ENCODE peak calls at places on chromosomes 13 and 19, in six cellular contexts. One of them, this sample, is unnamed.

GRCh38 chr13:28754698-28755545 is 36.2 kb upstream of the SLC46A3 start:
- DNase-seq in coronary artery: no peak
- DNase-seq in mammary epithelial cell: no peak
- DNase-seq in AG04449: no peak
- DNase-seq in breast epithelium: no peak
- DNase-seq in tibial artery: no peak
- DNase-seq in this sample: no peak

GRCh38 chr13:74710006-74710405 is 575.8 kb upstream of the KLF12 start:
- DNase-seq in coronary artery: no peak
- DNase-seq in mammary epithelial cell: peak
- DNase-seq in AG04449: no peak
- DNase-seq in breast epithelium: no peak
- DNase-seq in tibial artery: no peak
- DNase-seq in this sample: no peak

GRCh38 chr13:110284809-110285519 is 22.0 kb downstream of the COL4A1 start:
- DNase-seq in coronary artery: peak
- DNase-seq in mammary epithelial cell: no peak
- DNase-seq in AG04449: no peak
- DNase-seq in breast epithelium: no peak
- DNase-seq in tibial artery: no peak
- DNase-seq in this sample: no peak

GRCh38 chr19:50155520-50156109 is 7.5 kb downstream of the IZUMO2 start:
- DNase-seq in coronary artery: no peak
- DNase-seq in mammary epithelial cell: no peak
- DNase-seq in AG04449: no peak
- DNase-seq in breast epithelium: no peak
- DNase-seq in tibial artery: no peak
- DNase-seq in this sample: no peak

GRCh38 chr13:100323937-100324336 is 235.0 kb downstream of the PCCA start:
- DNase-seq in coronary artery: no peak
- DNase-seq in mammary epithelial cell: no peak
- DNase-seq in AG04449: no peak
- DNase-seq in breast epithelium: no peak
- DNase-seq in tibial artery: no peak
- DNase-seq in this sample: no peak

GRCh38 chr13:42876810-42877550 is 95.6 kb downstream of the FAM216B start:
- DNase-seq in coronary artery: no peak
- DNase-seq in mammary epithelial cell: peak
- DNase-seq in AG04449: no peak
- DNase-seq in breast epithelium: no peak
- DNase-seq in tibial artery: no peak
- DNase-seq in this sample: no peak

GRCh38 chr19:3142292-3142670 is 6.4 kb downstream of the GNA15 start:
- DNase-seq in coronary artery: no peak
- DNase-seq in mammary epithelial cell: peak
- DNase-seq in AG04449: no peak
- DNase-seq in breast epithelium: no peak
- DNase-seq in tibial artery: no peak
- DNase-seq in this sample: no peak

GRCh38 chr13:21116141-21116540 is 54.8 kb upstream of the LATS2 start:
- DNase-seq in coronary artery: no peak
- DNase-seq in mammary epithelial cell: no peak
- DNase-seq in AG04449: no peak
- DNase-seq in breast epithelium: no peak
- DNase-seq in tibial artery: no peak
- DNase-seq in this sample: no peak

GRCh38 chr19:10979950-10980349 is 19.1 kb downstream of the SMARCA4 start:
- DNase-seq in coronary artery: no peak
- DNase-seq in mammary epithelial cell: no peak
- DNase-seq in AG04449: no peak
- DNase-seq in breast epithelium: no peak
- DNase-seq in tibial artery: no peak
- DNase-seq in this sample: no peak
- TF ChIP-seq CTCF in coronary artery: no peak
- TF ChIP-seq CTCF in mammary epithelial cell: no peak
- TF ChIP-seq CTCF in AG04449: no peak
- TF ChIP-seq CTCF in breast epithelium: no peak
- TF ChIP-seq CTCF in tibial artery: peak
- TF ChIP-seq CTCF in this sample: no peak

GRCh38 chr13:67071918-67072598 is 158.1 kb downstream of the PCDH9 start:
- DNase-seq in coronary artery: no peak
- DNase-seq in mammary epithelial cell: no peak
- DNase-seq in AG04449: no peak
- DNase-seq in breast epithelium: no peak
- DNase-seq in tibial artery: no peak
- DNase-seq in this sample: no peak

GRCh38 chr13:67078062-67078461 is 152.1 kb downstream of the PCDH9 start:
- DNase-seq in coronary artery: no peak
- DNase-seq in mammary epithelial cell: no peak
- DNase-seq in AG04449: no peak
- DNase-seq in breast epithelium: no peak
- DNase-seq in tibial artery: no peak
- DNase-seq in this sample: no peak

GRCh38 chr13:67076378-67076777 is 153.8 kb downstream of the PCDH9 start:
- DNase-seq in coronary artery: no peak
- DNase-seq in mammary epithelial cell: no peak
- DNase-seq in AG04449: no peak
- DNase-seq in breast epithelium: no peak
- DNase-seq in tibial artery: no peak
- DNase-seq in this sample: no peak

GRCh38 chr13:67077132-67077531 is 153.0 kb downstream of the PCDH9 start:
- DNase-seq in coronary artery: no peak
- DNase-seq in mammary epithelial cell: no peak
- DNase-seq in AG04449: no peak
- DNase-seq in breast epithelium: no peak
- DNase-seq in tibial artery: no peak
- DNase-seq in this sample: no peak

DNA sequence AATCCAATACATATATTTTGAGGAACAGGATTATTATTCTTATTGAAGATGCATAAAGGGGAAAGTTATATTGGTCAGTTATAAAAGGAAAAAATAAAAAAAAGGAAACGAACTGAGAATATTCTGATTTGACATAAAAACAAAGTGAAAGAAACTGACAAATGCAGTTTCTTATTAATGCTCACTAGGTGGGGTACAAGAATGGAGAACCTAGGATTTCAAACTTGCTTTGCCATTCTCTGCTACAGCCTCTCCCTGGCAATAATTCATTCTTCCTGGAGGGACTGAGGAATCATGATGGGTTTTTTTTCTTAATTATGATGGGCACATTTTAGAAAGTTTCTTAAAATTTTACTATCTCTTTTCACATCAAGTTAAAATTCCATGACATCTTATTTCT is 154.9 kb downstream of the PCDH9 start:
- DNase-seq in coronary artery: no peak
- DNase-seq in mammary epithelial cell: peak
- DNase-seq in AG04449: no peak
- DNase-seq in breast epithelium: no peak
- DNase-seq in tibial artery: no peak
- DNase-seq in this sample: no peak
- TF ChIP-seq CTCF in coronary artery: no peak
- TF ChIP-seq CTCF in mammary epithelial cell: peak
- TF ChIP-seq CTCF in AG04449: no peak
- TF ChIP-seq CTCF in breast epithelium: no peak
- TF ChIP-seq CTCF in tibial artery: no peak
- TF ChIP-seq CTCF in this sample: no peak

GRCh38 chr13:27161423-27161822 is 10.2 kb downstream of the USP12 start:
- DNase-seq in coronary artery: no peak
- DNase-seq in mammary epithelial cell: no peak
- DNase-seq in AG04449: no peak
- DNase-seq in breast epithelium: no peak
- DNase-seq in tibial artery: no peak
- DNase-seq in this sample: no peak
- TF ChIP-seq CTCF in coronary artery: no peak
- TF ChIP-seq CTCF in mammary epithelial cell: no peak
- TF ChIP-seq CTCF in AG04449: no peak
- TF ChIP-seq CTCF in breast epithelium: no peak
- TF ChIP-seq CTCF in tibial artery: no peak
- TF ChIP-seq CTCF in this sample: no peak

DNA sequence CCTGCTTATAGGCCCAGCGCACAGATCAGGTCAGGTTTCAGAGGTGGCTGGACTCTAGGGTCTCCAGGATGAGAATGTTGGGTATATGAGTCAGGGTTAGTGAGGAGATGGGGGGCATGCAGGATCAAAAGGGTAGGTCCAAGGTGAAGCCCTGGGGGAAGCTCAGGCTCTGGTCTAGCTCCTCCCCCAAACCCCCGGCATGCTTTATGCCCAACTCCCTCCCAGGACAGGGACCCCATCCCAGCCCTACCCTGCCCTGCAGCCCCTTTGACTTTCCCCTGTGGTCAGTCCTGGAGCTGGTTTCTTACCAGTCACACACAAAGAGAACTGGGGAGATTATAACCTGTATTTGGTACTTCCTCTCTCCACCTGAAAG is 9.8 kb upstream of the CEACAM18 start:
- DNase-seq in coronary artery: no peak
- DNase-seq in mammary epithelial cell: no peak
- DNase-seq in AG04449: no peak
- DNase-seq in breast epithelium: no peak
- DNase-seq in tibial artery: no peak
- DNase-seq in this sample: no peak
- TF ChIP-seq CTCF in coronary artery: no peak
- TF ChIP-seq CTCF in mammary epithelial cell: no peak
- TF ChIP-seq CTCF in AG04449: no peak
- TF ChIP-seq CTCF in breast epithelium: no peak
- TF ChIP-seq CTCF in tibial artery: no peak
- TF ChIP-seq CTCF in this sample: no peak

GRCh38 chr13:31159306-31159705 is 2.4 kb downstream of the HSPH1 start:
- DNase-seq in coronary artery: no peak
- DNase-seq in mammary epithelial cell: peak
- DNase-seq in AG04449: no peak
- DNase-seq in breast epithelium: no peak
- DNase-seq in tibial artery: no peak
- DNase-seq in this sample: no peak

GRCh38 chr13:31160857-31161582 is 684 bp downstream of the HSPH1 start:
- DNase-seq in coronary artery: peak
- DNase-seq in mammary epithelial cell: peak
- DNase-seq in AG04449: no peak
- DNase-seq in breast epithelium: peak
- DNase-seq in tibial artery: peak
- DNase-seq in this sample: peak

GRCh38 chr13:31166591-31166990 is 4.9 kb upstream of the HSPH1 start:
- DNase-seq in coronary artery: no peak
- DNase-seq in mammary epithelial cell: peak
- DNase-seq in AG04449: no peak
- DNase-seq in breast epithelium: no peak
- DNase-seq in tibial artery: no peak
- DNase-seq in this sample: no peak

GRCh38 chr13:31162151-31163008 is 676 bp upstream of the HSPH1 start:
- DNase-seq in coronary artery: peak
- DNase-seq in mammary epithelial cell: peak
- DNase-seq in AG04449: peak
- DNase-seq in breast epithelium: peak
- DNase-seq in tibial artery: peak
- DNase-seq in this sample: peak

DNA sequence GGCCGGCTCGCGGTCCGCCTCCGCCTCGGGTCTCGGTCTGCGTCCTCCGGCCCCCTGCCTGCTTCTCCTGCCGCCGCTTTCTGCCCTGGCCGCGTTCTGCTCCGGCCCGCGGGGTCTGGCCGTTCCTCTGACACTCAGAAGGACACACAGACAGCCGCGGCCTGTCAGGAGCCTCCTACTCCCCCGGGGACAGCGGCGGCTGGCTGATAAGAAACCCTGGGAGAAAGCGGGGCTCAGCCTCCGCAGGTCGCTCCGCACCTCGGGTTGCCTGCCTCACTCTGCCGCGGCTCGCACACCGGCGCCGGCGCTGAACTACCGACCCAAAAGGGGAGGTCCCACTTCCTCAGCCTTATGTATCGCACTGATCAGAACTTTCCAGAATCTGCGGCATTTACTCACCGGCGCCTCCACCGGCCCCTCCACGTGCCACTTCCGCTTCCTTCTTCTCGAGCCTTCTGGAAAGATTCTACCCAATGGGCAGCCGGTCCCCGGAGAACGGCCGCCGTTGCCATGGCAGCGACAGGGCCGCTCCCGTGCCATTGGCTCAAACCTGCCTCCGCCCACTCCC is at the start of gene HSPH1:
- DNase-seq in coronary artery: peak
- DNase-seq in mammary epithelial cell: peak
- DNase-seq in AG04449: peak
- DNase-seq in breast epithelium: peak
- DNase-seq in tibial artery: peak
- DNase-seq in this sample: peak
- TF ChIP-seq CTCF in coronary artery: no peak
- TF ChIP-seq CTCF in mammary epithelial cell: peak
- TF ChIP-seq CTCF in AG04449: peak
- TF ChIP-seq CTCF in breast epithelium: no peak
- TF ChIP-seq CTCF in tibial artery: peak
- TF ChIP-seq CTCF in this sample: peak

DNA sequence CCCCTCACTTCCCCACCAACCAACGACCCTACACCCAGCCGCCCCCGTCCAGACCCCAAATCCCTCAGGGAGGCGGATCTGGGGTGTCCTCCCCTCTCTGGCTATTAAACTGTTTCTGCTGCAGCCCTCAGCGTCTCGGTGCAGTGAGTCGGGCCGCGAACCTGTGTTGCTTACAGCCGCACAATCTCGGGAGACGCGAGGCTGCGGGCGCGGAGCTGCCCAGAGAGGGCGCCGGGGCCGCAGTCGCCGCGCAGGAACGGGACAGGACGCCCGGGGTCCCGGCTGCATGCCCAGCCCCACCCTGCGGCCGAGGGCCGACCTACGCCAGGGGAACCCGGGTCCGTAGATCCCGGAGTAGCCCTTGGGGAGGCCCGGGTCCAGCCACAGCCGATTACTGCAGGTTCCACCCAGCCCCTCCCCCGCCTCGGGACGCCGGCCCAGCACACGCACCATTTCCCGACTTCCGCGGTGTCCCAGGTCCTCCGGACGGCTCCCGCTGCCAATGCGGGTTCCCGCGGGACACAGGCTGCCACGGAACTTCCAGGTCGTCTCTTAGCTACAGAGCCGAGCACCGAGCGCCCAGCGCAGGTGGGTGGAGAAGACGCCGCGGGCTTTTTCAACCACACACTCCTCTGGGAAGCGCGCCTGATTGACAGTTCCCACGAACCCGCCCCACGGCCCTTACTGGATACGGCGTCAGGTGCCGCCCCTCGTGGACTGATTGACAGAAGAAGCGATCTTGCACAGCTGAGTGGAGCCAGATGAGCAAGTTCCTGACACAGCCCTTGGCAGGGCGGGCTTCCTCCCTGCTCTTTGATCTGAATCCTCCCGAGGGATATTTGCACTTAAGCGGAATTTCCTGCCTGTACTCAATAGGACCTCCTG is at the start of gene ZNF799:
- DNase-seq in coronary artery: peak
- DNase-seq in mammary epithelial cell: peak
- DNase-seq in AG04449: peak
- DNase-seq in breast epithelium: peak
- DNase-seq in tibial artery: peak
- DNase-seq in this sample: peak
- TF ChIP-seq CTCF in coronary artery: no peak
- TF ChIP-seq CTCF in mammary epithelial cell: peak
- TF ChIP-seq CTCF in AG04449: no peak
- TF ChIP-seq CTCF in breast epithelium: no peak
- TF ChIP-seq CTCF in tibial artery: peak
- TF ChIP-seq CTCF in this sample: peak

DNA sequence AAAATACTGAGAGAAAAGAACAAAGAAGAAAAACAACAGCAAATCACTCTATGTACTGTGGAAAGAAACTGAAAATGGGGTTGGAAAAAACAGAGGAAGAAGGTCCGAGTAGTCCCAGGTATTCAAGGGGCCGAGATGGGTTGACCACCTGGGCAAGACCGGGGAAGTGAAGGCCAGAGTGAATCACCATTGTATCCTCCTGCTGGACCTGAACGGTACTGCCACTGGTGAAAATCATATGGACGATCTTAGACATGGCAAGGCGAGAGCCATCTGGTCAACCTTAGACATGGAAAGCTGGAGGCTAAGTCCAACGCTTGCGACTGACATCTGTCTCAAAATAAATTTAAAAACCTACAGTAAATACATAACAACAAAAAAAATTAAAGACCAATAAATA is 44.4 kb upstream of the ZNF91 start:
- DNase-seq in coronary artery: no peak
- DNase-seq in mammary epithelial cell: no peak
- DNase-seq in AG04449: no peak
- DNase-seq in breast epithelium: no peak
- DNase-seq in tibial artery: no peak
- DNase-seq in this sample: no peak
- TF ChIP-seq CTCF in coronary artery: no peak
- TF ChIP-seq CTCF in mammary epithelial cell: peak
- TF ChIP-seq CTCF in AG04449: no peak
- TF ChIP-seq CTCF in breast epithelium: no peak
- TF ChIP-seq CTCF in tibial artery: no peak
- TF ChIP-seq CTCF in this sample: no peak